ENCODE peak calls at places on chromosomes 6 and 20, in six cellular contexts. S is fibroblast of villous mesenchyme, R is neural progenitor cell, K is lung, D is OCI-LY7, F is pancreas. U is an unnamed sample.

GRCh38 chr6:24761193-24761835 is 13.4 kb upstream of the GMNN start:
- DNase-seq in D (no peak), K (no peak), S (no peak), R (peak), F (no peak), U (no peak)

GRCh38 chr6:55528624-55529023 is 50.4 kb downstream of the HMGCLL1 start:
- DNase-seq in S (peak), K (no peak), F (no peak), D (peak), R (peak), U (no peak)

GRCh38 chr6:155117266-155117665 is 122.2 kb downstream of the TIAM2 start:
- DNase-seq in R (no peak), K (no peak), D (no peak), F (no peak), S (peak), U (peak)

GRCh38 chr6:56977192-56977591 is 22.3 kb downstream of the BEND6 start:
- DNase-seq in R (no peak), S (no peak), D (no peak), F (no peak), K (no peak), U (no peak)

GRCh38 chr6:33213166-33213988 is 5.1 kb downstream of the RING1 start:
- DNase-seq in S (no peak), D (no peak), F (peak), R (peak), K (no peak), U (no peak)

GRCh38 chr6:47440722-47441121 is 36.9 kb upstream of the CD2AP start:
- DNase-seq in S (no peak), F (no peak), R (no peak), K (no peak), D (peak), U (no peak)

GRCh38 chr6:22411408-22412105 is 114.7 kb upstream of the PRL start:
- DNase-seq in D (no peak), S (peak), R (no peak), F (no peak), K (no peak), U (peak)

GRCh38 chr6:16594849-16595248 is 166.4 kb downstream of the ATXN1 start:
- DNase-seq in K (no peak), D (no peak), F (no peak), R (no peak), S (no peak), U (no peak)

GRCh38 chr6:142009647-142010046 is 123.1 kb upstream of the GJE1 start:
- DNase-seq in K (no peak), R (no peak), D (no peak), S (peak), F (no peak), U (peak)

GRCh38 chr6:28545955-28546354 is 20.3 kb downstream of the GPX5 start:
- DNase-seq in F (no peak), R (no peak), K (no peak), D (no peak), S (no peak), U (no peak)

GRCh38 chr6:151121900-151122299 is 117.9 kb upstream of the AKAP12 start:
- DNase-seq in R (no peak), K (no peak), D (no peak), S (no peak), F (no peak), U (no peak)

GRCh38 chr6:24321538-24322162 is 36.2 kb downstream of the DCDC2 start:
- DNase-seq in K (no peak), S (peak), F (no peak), D (no peak), R (no peak), U (no peak)

GRCh38 chr6:151056230-151056907 is 183.4 kb upstream of the AKAP12 start:
- DNase-seq in S (no peak), F (no peak), D (no peak), K (no peak), R (no peak), U (no peak)

GRCh38 chr6:16591681-16592549 is 169.3 kb downstream of the ATXN1 start:
- DNase-seq in R (no peak), D (peak), K (no peak), F (no peak), S (no peak), U (no peak)

GRCh38 chr20:22557403-22558276 is 26.7 kb downstream of the FOXA2 start:
- DNase-seq in F (no peak), R (no peak), S (no peak), K (no peak), D (no peak), U (no peak)

GRCh38 chr6:56771189-56771588 is 128.5 kb upstream of the DST start:
- DNase-seq in S (no peak), K (no peak), D (no peak), R (no peak), F (no peak), U (no peak)

GRCh38 chr6:124772733-124773319 is 189.4 kb upstream of the RNF217 start:
- DNase-seq in S (no peak), D (no peak), F (no peak), R (no peak), K (no peak), U (no peak)

GRCh38 chr20:47311967-47312681 is 44.4 kb downstream of the ZMYND8 start:
- DNase-seq in S (no peak), F (no peak), D (no peak), K (no peak), R (no peak), U (no peak)

GRCh38 chr20:31704225-31705119 is 18.2 kb downstream of the BCL2L1 start:
- DNase-seq in F (no peak), R (peak), S (no peak), D (no peak), K (peak), U (no peak)

GRCh38 chr6:35078226-35078850 is 62.8 kb downstream of the TCP11 start:
- DNase-seq in F (peak), D (no peak), K (no peak), S (no peak), R (no peak), U (no peak)

GRCh38 chr6:75643173-75643572 is 41.5 kb downstream of the SENP6 start:
- DNase-seq in D (no peak), S (peak), F (no peak), K (no peak), R (no peak), U (no peak)

GRCh38 chr6:90183587-90184333 is 112.9 kb downstream of the BACH2 start:
- DNase-seq in K (no peak), F (no peak), R (no peak), S (no peak), D (no peak), U (no peak)

GRCh38 chr6:90187437-90188049 is 109.1 kb downstream of the BACH2 start:
- DNase-seq in R (no peak), D (peak), K (no peak), F (no peak), S (peak), U (no peak)

GRCh38 chr6:90190181-90190580 is 106.5 kb downstream of the BACH2 start:
- DNase-seq in S (no peak), K (no peak), D (no peak), F (no peak), R (no peak), U (no peak)

GRCh38 chr6:90184334-90185298 is 112.0 kb downstream of the BACH2 start:
- DNase-seq in S (no peak), F (no peak), K (no peak), R (no peak), D (no peak), U (no peak)

DNA sequence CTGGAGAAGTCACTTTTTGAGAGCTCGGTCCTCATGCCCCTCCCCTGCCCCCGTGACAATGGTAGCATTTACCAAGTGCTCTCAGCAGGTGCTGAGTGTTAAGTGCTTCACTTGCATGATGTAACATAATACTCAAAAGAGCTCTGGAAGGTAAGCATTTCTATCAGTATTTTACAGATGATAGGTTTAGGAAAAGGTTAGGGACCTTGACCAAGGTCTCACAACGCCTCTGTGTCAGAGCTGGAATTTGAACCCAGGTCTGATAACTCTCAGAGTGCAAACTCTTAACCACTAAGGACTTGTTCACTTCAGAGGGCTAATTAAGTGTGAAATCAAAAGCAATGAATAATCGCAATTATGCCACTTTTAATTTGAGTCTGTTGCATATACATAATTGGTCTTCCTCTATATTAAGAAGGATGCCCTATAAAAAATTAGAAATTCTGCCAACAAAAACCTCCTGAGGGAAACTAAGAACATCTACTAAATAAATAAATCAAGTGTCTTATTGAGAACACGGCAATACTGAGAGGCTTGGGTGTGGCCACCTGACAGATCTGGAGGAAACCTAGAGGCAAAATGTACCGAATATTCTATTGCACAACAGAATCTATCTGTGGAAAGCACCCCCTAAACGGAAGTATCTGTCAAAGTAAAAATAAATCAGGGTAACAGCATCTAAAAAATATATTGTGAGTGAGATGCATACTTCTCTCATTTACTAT is 109.8 kb downstream of the BACH2 start:
- DNase-seq in F (no peak), R (no peak), S (no peak), K (no peak), D (peak), U (no peak)
- H3K4me3 ChIP-seq in F (no peak), R (no peak), S (no peak), K (no peak), D (peak), U (no peak)

DNA sequence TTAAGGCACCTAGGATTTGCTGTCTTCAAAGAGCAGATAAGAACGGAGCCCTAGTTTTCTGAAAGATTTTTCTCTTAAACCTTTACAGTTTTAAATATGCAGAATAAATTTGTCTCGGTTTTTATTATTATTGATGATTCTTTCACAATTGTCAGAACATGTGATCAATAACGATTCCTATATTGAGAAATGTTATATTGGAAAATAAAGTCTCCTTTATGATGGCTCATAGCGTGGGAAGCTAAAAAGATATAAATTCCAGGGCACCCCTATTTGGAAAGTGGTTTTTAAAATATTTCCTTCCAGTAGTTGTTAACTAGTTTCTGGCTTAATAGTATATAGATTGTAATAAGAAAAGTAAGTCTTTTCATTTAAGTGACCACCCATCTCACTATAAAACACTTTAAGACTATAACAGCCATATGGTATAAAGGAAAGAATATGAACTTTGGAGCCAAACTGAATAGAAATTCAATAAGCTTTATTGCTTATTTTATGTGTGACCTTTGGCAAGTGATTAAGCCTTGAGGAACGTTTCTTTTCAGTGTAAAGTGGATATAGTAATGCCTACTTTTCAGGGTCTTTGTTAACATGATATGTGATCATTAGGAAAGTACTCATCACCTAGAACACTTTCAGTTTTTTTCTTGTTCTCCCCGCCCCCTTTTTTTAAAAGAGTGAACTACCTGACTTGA is 369.6 kb downstream of the LAMA2 start:
- DNase-seq in R (no peak), S (no peak), F (no peak), K (no peak), D (no peak), U (no peak)
- TF ChIP-seq CTCF in R (no peak), S (no peak), F (no peak), K (no peak), D (peak), U (no peak)

GRCh38 chr6:168441434-168442391 is 729 bp downstream of the SMOC2 start:
- DNase-seq in R (peak), S (no peak), F (no peak), D (no peak), K (no peak), U (no peak)
- H3K4me3 ChIP-seq in R (peak), S (no peak), F (peak), D (no peak), K (peak), U (no peak)

GRCh38 chr6:85593438-85594196 is at the start of gene SNX14:
- DNase-seq in F (peak), R (peak), D (peak), K (peak), S (peak), U (peak)
- TF ChIP-seq CTCF in F (no peak), R (no peak), D (no peak), K (no peak), S (no peak), U (no peak)

GRCh38 chr20:53597085-53597482 is 3.4 kb upstream of the ZNF217 start:
- DNase-seq in R (no peak), F (no peak), S (peak), D (no peak), K (no peak), U (no peak)

GRCh38 chr20:53598140-53599038 is 4.8 kb upstream of the ZNF217 start:
- DNase-seq in D (no peak), F (no peak), K (no peak), R (no peak), S (no peak), U (no peak)

GRCh38 chr20:53599378-53599777 is 5.7 kb upstream of the ZNF217 start:
- DNase-seq in D (no peak), R (no peak), K (no peak), S (no peak), F (no peak), U (no peak)

GRCh38 chr20:53599039-53599362 is 5.4 kb upstream of the ZNF217 start:
- DNase-seq in D (no peak), F (no peak), R (no peak), K (no peak), S (no peak), U (no peak)

GRCh38 chr20:53597521-53598120 is 4.0 kb upstream of the ZNF217 start:
- DNase-seq in R (no peak), F (no peak), K (no peak), S (no peak), D (no peak), U (no peak)
- H3K4me3 ChIP-seq in R (no peak), F (no peak), K (no peak), S (no peak), D (no peak), U (no peak)

U was measured in AG09309.